ENCODE peak calls at places on chromosome 14, in eight cellular contexts. S is prostate gland, F is RWPE1, D is fibroblast of lung, C is neuronal stem cell, O is substantia nigra, I is tibial nerve, U is A549. B is an unnamed sample.

GRCh38 chr14:29671034-29671433 is 256.6 kb downstream of the PRKD1 start:
- DNase-seq in S (no peak), F (no peak), D (peak; percentile 56), C (no peak), O (no peak), I (no peak), U (no peak), B (no peak)

GRCh38 chr14:24279301-24280186 is 8.1 kb upstream of the RABGGTA start:
- DNase-seq in S (no peak), F (no peak), D (no peak), C (no peak), O (peak; percentile 41), I (no peak), U (peak; percentile 41), B (no peak)

GRCh38 chr14:91038439-91038838 is 22.0 kb downstream of the RPS6KA5 start:
- DNase-seq in S (no peak), F (no peak), D (no peak), C (no peak), O (no peak), I (no peak), U (no peak), B (no peak)

GRCh38 chr14:77186911-77187648 is 5.5 kb downstream of the TMEM63C start:
- DNase-seq in S (no peak), F (peak; percentile 46), D (no peak), C (peak; percentile 27), O (peak; percentile 31), I (no peak), U (peak; percentile 25), B (no peak)

GRCh38 chr14:102764220-102764671 is 13.0 kb upstream of the TRAF3 start:
- DNase-seq in S (no peak), F (no peak), D (no peak), C (no peak), O (no peak), I (no peak), U (no peak), B (no peak)

GRCh38 chr14:71336488-71337192 is 429.4 kb downstream of the PCNX1 start:
- DNase-seq in S (no peak), F (no peak), D (no peak), C (no peak), O (no peak), I (no peak), U (no peak), B (no peak)

GRCh38 chr14:24367506-24368214 is at the start of gene NFATC4:
- DNase-seq in S (peak; percentile 56), F (no peak), D (peak; percentile 99), C (peak; percentile 90), O (peak; percentile 53), I (peak; percentile 63), U (peak; percentile 61), B (no peak)

GRCh38 chr14:55523321-55523720 is 56.7 kb upstream of the KTN1 start:
- DNase-seq in S (no peak), F (no peak), D (no peak), C (no peak), O (no peak), I (no peak), U (no peak), B (no peak)

GRCh38 chr14:68977137-68977740 is 1.9 kb downstream of the ACTN1 start:
- DNase-seq in S (peak; percentile 40), F (no peak), D (no peak), C (peak; percentile 11), O (no peak), I (no peak), U (no peak), B (no peak)

GRCh38 chr14:95535226-95536021 is 574 bp downstream of the GLRX5 start:
- DNase-seq in S (no peak), F (no peak), D (no peak), C (no peak), O (peak; percentile 59), I (no peak), U (no peak), B (no peak)

GRCh38 chr14:95533822-95534221 is 1.0 kb upstream of the GLRX5 start:
- DNase-seq in S (no peak), F (no peak), D (no peak), C (no peak), O (no peak), I (no peak), U (no peak), B (no peak)

GRCh38 chr14:95537298-95538089 is 2.6 kb downstream of the GLRX5 start:
- DNase-seq in S (no peak), F (no peak), D (no peak), C (no peak), O (no peak), I (no peak), U (no peak), B (no peak)

GRCh38 chr14:95534299-95535225 is at the start of gene GLRX5:
- DNase-seq in S (peak; percentile 100), F (peak; percentile 100), D (peak; percentile 100), C (peak; percentile 100), O (peak; percentile 100), I (peak; percentile 99), U (peak; percentile 100), B (peak; percentile 96)

GRCh38 chr14:95536036-95536577 is 1.3 kb downstream of the GLRX5 start:
- DNase-seq in S (no peak), F (no peak), D (no peak), C (no peak), O (no peak), I (no peak), U (no peak), B (no peak)
- H3K27ac ChIP-seq in S (no peak overlapping the region), F (peak overlapping the region; percentile 88), D (peak overlapping the region; percentile 75), C (no peak overlapping the region), O (no peak overlapping the region), I (peak overlapping the region; percentile 91), U (peak overlapping the region; percentile 80), B (peak overlapping the region; percentile 79)

DNA sequence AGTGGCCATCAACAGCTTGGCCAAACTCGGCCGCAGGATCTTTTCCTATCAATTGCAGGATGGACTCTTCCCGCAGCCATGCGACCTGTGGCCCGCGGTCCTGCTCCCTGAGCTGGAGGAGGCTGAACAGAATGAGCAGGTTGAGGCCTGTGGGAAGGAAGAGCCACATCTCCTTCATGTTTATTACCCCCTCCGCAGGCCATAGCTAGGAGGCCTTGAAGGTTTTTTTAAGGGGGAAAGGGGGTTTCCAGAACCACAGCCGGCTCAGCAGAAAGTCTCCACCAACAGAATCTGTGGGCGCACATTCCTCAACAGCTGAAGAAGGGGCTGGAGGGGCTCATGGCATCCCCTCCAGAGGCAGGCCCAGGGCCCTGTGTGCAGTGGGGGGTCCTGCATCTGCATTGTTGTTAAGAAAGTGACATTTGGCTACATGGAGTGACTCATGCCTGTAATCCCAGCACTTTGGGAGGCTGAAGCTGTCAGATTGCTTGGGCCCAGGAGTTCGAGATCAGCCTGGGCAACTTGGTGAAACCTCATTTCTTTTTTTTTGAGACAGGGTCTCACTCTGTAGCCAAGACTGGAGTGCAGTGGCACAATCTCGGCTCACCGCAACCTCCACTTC is 25.2 kb upstream of the PPP1R13B start:
- DNase-seq in S (no peak), F (no peak), D (no peak), C (no peak), O (no peak), I (no peak), U (no peak), B (no peak)
- H3K27ac ChIP-seq in S (peak overlapping the region; percentile 78), F (peak overlapping the region; percentile 95), D (no peak overlapping the region), C (peak overlapping the region; percentile 1), O (no peak overlapping the region), I (peak overlapping the region; percentile 6), U (peak overlapping the region; percentile 50), B (peak overlapping the region; percentile 87)

DNA sequence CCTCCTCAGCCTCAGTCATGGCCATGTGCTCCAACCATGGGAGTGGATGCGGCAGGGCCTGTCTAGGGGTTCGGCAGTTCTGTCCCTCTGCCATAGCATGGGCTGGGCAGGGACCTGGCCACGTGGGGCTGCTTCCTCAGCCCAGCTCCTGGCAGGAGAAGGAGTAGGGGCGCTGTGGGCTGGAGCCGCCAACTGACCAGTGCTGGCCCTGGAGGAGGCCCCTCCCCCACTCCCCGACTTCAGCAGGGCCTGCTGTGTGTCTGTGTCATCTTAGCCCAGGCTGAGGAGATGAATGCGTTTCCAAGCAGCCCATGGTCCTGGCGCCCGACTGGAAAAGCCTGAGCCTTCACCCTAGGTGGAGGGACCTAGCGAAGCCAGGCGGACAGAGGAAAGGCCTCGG is 2.7 kb upstream of the PACS2 start:
- DNase-seq in S (no peak), F (no peak), D (no peak), C (no peak), O (no peak), I (no peak), U (no peak), B (no peak)
- H3K27ac ChIP-seq in S (no peak overlapping the region), F (no peak overlapping the region), D (no peak overlapping the region), C (no peak overlapping the region), O (peak overlapping the region; percentile 100), I (no peak overlapping the region), U (no peak overlapping the region), B (no peak overlapping the region)

GRCh38 chr14:20848316-20848954 is 42.8 kb upstream of the RNASE3 start:
- DNase-seq in S (no peak), F (peak; percentile 25), D (no peak), C (no peak), O (no peak), I (no peak), U (peak; percentile 94), B (no peak)

GRCh38 chr14:20846560-20846959 is 43.9 kb upstream of the RNASE1 start:
- DNase-seq in S (no peak), F (no peak), D (no peak), C (no peak), O (no peak), I (no peak), U (no peak), B (no peak)

GRCh38 chr14:20848955-20849570 is 42.1 kb upstream of the RNASE3 start:
- DNase-seq in S (peak; percentile 32), F (no peak), D (no peak), C (no peak), O (peak; percentile 16), I (no peak), U (peak; percentile 77), B (no peak)
- H3K27ac ChIP-seq in S (peak overlapping the region; percentile 72), F (no peak overlapping the region), D (no peak overlapping the region), C (no peak overlapping the region), O (peak overlapping the region; percentile 62), I (peak overlapping the region; percentile 86), U (peak overlapping the region; percentile 96), B (no peak overlapping the region)

GRCh38 chr14:64747327-64747726 is 43.1 kb downstream of the PLEKHG3 start:
- DNase-seq in S (no peak), F (no peak), D (no peak), C (no peak), O (no peak), I (no peak), U (no peak), B (no peak)

GRCh38 chr14:64748521-64748920 is 44.3 kb downstream of the PLEKHG3 start:
- DNase-seq in S (no peak), F (no peak), D (no peak), C (no peak), O (no peak), I (no peak), U (no peak), B (no peak)

GRCh38 chr14:64743061-64743460 is 38.8 kb downstream of the PLEKHG3 start:
- DNase-seq in S (no peak), F (no peak), D (no peak), C (no peak), O (no peak), I (no peak), U (no peak), B (no peak)

GRCh38 chr14:64746298-64747250 is 42.4 kb downstream of the PLEKHG3 start:
- DNase-seq in S (no peak), F (no peak), D (no peak), C (no peak), O (peak; percentile 18), I (no peak), U (no peak), B (no peak)

GRCh38 chr14:64745511-64746041 is 41.4 kb downstream of the PLEKHG3 start:
- DNase-seq in S (no peak), F (no peak), D (peak; percentile 28), C (no peak), O (no peak), I (no peak), U (no peak), B (no peak)
- H3K27ac ChIP-seq in S (no peak overlapping the region), F (peak overlapping the region; percentile 67), D (no peak overlapping the region), C (no peak overlapping the region), O (peak overlapping the region; percentile 82), I (peak overlapping the region; percentile 79), U (no peak overlapping the region), B (no peak overlapping the region)

B was measured in esophagus squamous epithelium.